ENCODE peak calls at places on chromosomes 5 and 9, in five cellular contexts. V, U, G, C and I are unnamed samples.

GRCh38 chr5:102853680-102854079 is 98.6 kb downstream of the PAM start:
- DNase-seq in V (no peak), U (peak; percentile 80), G (peak; percentile 12), C (no peak), I (no peak)

GRCh38 chr9:70484232-70485130 is 70.0 kb upstream of the KLF9 start:
- DNase-seq in V (peak; percentile 86), U (peak; percentile 53), G (peak; percentile 64), C (no peak), I (peak; percentile 38)

GRCh38 chr5:147830035-147830434 is 1.4 kb downstream of the SPINK1 start:
- DNase-seq in V (no peak), U (no peak), G (no peak), C (no peak), I (no peak)

GRCh38 chr5:115124741-115125140 is 45.0 kb downstream of the TRIM36 start:
- DNase-seq in V (no peak), U (no peak), G (no peak), C (no peak), I (no peak)

GRCh38 chr5:108729306-108729645 is 18.4 kb upstream of the FER start:
- DNase-seq in V (no peak), U (no peak), G (no peak), C (no peak), I (no peak)

GRCh38 chr9:108924436-108924835 is 9.5 kb downstream of the ELP1 start:
- DNase-seq in V (no peak), U (no peak), G (no peak), C (no peak), I (no peak)

GRCh38 chr5:62143268-62144229 is 162.5 kb upstream of the KIF2A start:
- DNase-seq in V (peak; percentile 40), U (peak; percentile 54), G (peak; percentile 11), C (no peak), I (no peak)

GRCh38 chr9:107389617-107390071 is 99.9 kb downstream of the KLF4 start:
- DNase-seq in V (peak; percentile 16), U (peak; percentile 4), G (no peak), C (no peak), I (no peak)

GRCh38 chr9:120571443-120572257 is 8.3 kb downstream of the CDK5RAP2 start:
- DNase-seq in V (peak; percentile 85), U (no peak), G (peak; percentile 91), C (no peak), I (no peak)

GRCh38 chr5:176817369-176817841 is 7.0 kb downstream of the UNC5A start:
- DNase-seq in V (no peak), U (no peak), G (no peak), C (no peak), I (no peak)

GRCh38 chr9:128108784-128109709 is 18.5 kb downstream of the PTGES2 start:
- DNase-seq in V (no peak), U (no peak), G (no peak), C (no peak), I (no peak)

GRCh38 chr5:124034963-124035362 is 523.0 kb downstream of the CSNK1G3 start:
- DNase-seq in V (no peak), U (no peak), G (no peak), C (no peak), I (no peak)

GRCh38 chr5:153592081-153592480 is 101.6 kb downstream of the GRIA1 start:
- DNase-seq in V (no peak), U (no peak), G (no peak), C (no peak), I (no peak)

GRCh38 chr5:35470866-35471265 is 146.8 kb upstream of the SPEF2 start:
- DNase-seq in V (peak; percentile 13), U (peak; percentile 30), G (peak; percentile 17), C (no peak), I (no peak)

GRCh38 chr9:111482656-111483418 is 1.3 kb downstream of the ECPAS start:
- DNase-seq in V (peak; percentile 55), U (peak; percentile 41), G (peak; percentile 51), C (peak; percentile 36), I (peak; percentile 52)

GRCh38 chr5:3512291-3512690 is 83.3 kb upstream of the IRX1 start:
- DNase-seq in V (no peak), U (no peak), G (no peak), C (no peak), I (no peak)

GRCh38 chr9:4073371-4073770 is 226.5 kb downstream of the GLIS3 start:
- DNase-seq in V (no peak), U (peak; percentile 18), G (no peak), C (no peak), I (no peak)

GRCh38 chr5:71528206-71528605 is 58.9 kb upstream of the MCCC2 start:
- DNase-seq in V (peak; percentile 46), U (peak; percentile 17), G (no peak), C (no peak), I (no peak)

GRCh38 chr5:58666598-58667595 is 84.0 kb downstream of the RAB3C start:
- DNase-seq in V (no peak), U (no peak), G (no peak), C (no peak), I (no peak)

GRCh38 chr9:83070257-83070656 is 7.3 kb upstream of the RASEF start:
- DNase-seq in V (peak; percentile 70), U (peak; percentile 10), G (peak; percentile 85), C (no peak), I (no peak)

GRCh38 chr5:54644226-54644625 is 126.7 kb downstream of the SNX18 start:
- DNase-seq in V (peak; percentile 94), U (peak; percentile 90), G (peak; percentile 91), C (no peak), I (no peak)

GRCh38 chr9:98765276-98765675 is 31.1 kb downstream of the ANKS6 start:
- DNase-seq in V (no peak), U (no peak), G (no peak), C (no peak), I (no peak)

GRCh38 chr5:177444106-177445051 is 2.2 kb upstream of the PRR7 start:
- DNase-seq in V (no peak), U (no peak), G (no peak), C (no peak), I (no peak)

GRCh38 chr5:62268239-62268638 is 37.8 kb upstream of the KIF2A start:
- DNase-seq in V (no peak), U (peak; percentile 94), G (peak; percentile 30), C (no peak), I (no peak)

GRCh38 chr9:10045598-10045997 is 567.2 kb downstream of the PTPRD start:
- DNase-seq in V (peak; percentile 24), U (peak; percentile 28), G (peak; percentile 3), C (no peak), I (no peak)

GRCh38 chr9:25449503-25449902 is 228.7 kb downstream of the TUSC1 start:
- DNase-seq in V (no peak), U (peak; percentile 6), G (no peak), C (no peak), I (no peak)

GRCh38 chr5:139676951-139677367 is 28.8 kb downstream of the CXXC5 start:
- DNase-seq in V (no peak), U (no peak), G (no peak), C (no peak), I (no peak)

GRCh38 chr9:97419315-97419867 is 7.5 kb downstream of the TDRD7 start:
- DNase-seq in V (peak; percentile 71), U (peak; percentile 56), G (peak; percentile 29), C (no peak), I (no peak)

GRCh38 chr5:74763504-74763903 is 3.4 kb downstream of the GFM2 start:
- DNase-seq in V (peak; percentile 1), U (peak; percentile 40), G (no peak), C (no peak), I (no peak)

GRCh38 chr5:181217805-181218065 is 5.3 kb upstream of the TRIM41 start:
- DNase-seq in V (no peak), U (no peak), G (no peak), C (no peak), I (peak; percentile 63)
- H3K4me3 ChIP-seq in V (peak overlapping the region; percentile 55), U (peak overlapping the region; percentile 66), G (peak overlapping the region; percentile 41), C (peak overlapping the region; percentile 61), I (peak overlapping the region; percentile 85)

GRCh38 chr5:179822059-179822432 is 1.3 kb downstream of the SQSTM1 start:
- DNase-seq in V (no peak), U (no peak), G (no peak), C (no peak), I (no peak)
- H3K36me3 ChIP-seq in V (peaks cover 47% of the 10 kb centered on the region), U (peaks cover 28% of the 10 kb centered on the region), G (peaks cover 26% of the 10 kb centered on the region), C (peaks cover 35% of the 10 kb centered on the region), I (peaks cover 8% of the 10 kb centered on the region)

GRCh38 chr5:132380741-132381140 is 11.2 kb downstream of the SLC22A5 start:
- DNase-seq in V (no peak), U (no peak), G (no peak), C (no peak), I (no peak)
- H3K27ac ChIP-seq in V (no peak overlapping the region), U (no peak overlapping the region), G (no peak overlapping the region), C (no peak overlapping the region), I (no peak overlapping the region)

GRCh38 chr5:144598451-144599068 is 427.9 kb downstream of the KCTD16 start:
- DNase-seq in V (no peak), U (no peak), G (no peak), C (no peak), I (no peak)
- H3K4me3 ChIP-seq in V (no peak overlapping the region), U (no peak overlapping the region), G (no peak overlapping the region), C (no peak overlapping the region), I (no peak overlapping the region)

DNA sequence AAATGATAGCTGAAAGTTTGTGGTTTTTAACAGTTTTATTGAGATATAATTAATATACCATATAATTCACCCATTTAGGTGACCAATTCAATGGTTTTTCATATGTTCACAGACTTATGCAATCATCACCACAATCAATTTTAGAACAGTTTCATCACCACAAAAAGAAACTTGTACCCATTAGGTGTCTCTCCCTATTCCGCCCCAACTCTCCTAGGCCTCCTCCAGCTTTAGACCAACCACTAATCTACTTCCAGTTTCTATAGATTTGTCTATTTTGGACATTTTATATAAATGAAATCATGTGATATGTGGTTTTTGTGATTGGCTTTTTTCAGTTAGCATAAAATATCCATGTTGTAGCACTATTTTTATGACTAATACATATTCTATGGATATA is 38.6 kb downstream of the YTHDC2 start:
- DNase-seq in V (no peak), U (no peak), G (no peak), C (no peak), I (no peak)
- H3K36me3 ChIP-seq in V (peaks cover 16% of the 10 kb centered on the region), U (peaks cover 30% of the 10 kb centered on the region), G (peaks cover 35% of the 10 kb centered on the region), C (peaks cover 15% of the 10 kb centered on the region), I (peaks cover 12% of the 10 kb centered on the region)

DNA sequence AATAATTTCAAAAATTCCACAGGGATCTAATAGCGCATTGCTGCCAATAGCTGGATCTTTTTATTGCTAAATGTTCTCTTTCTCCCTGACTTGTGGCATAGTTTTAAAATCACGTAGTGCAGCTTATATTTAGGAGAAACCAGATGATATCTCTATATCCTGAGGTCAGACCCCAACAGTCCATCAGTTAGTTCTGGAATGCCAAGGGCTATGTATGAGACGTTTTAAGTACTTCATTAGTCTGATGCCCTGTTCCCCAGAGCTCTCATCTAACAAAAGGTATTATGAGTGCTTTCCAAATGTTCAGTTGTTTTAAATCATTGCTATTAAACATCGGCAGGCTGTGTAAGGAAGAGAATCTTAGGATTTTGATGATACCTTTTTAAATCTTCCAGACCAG is 145.0 kb downstream of the MARCHF11 start:
- DNase-seq in V (no peak), U (no peak), G (no peak), C (no peak), I (no peak)
- H3K27ac ChIP-seq in V (no peak overlapping the region), U (no peak overlapping the region), G (no peak overlapping the region), C (no peak overlapping the region), I (no peak overlapping the region)